ENCODE peak calls at places on chromosomes 12 and 14, in four cellular contexts. U, S, V and W are unnamed samples.

GRCh38 chr12:130764475-130765185 is 48.5 kb upstream of the RIMBP2 start:
- DNase-seq in U (peak; percentile 25), S (no peak), V (peak; percentile 50), W (no peak)

GRCh38 chr14:65079201-65079600 is 23.1 kb downstream of the MAX start:
- DNase-seq in U (no peak), S (no peak), V (no peak), W (no peak)

GRCh38 chr12:1356285-1356684 is 238.1 kb downstream of the FBXL14 start:
- DNase-seq in U (no peak), S (no peak), V (peak; percentile 37), W (no peak)

GRCh38 chr14:56133547-56133946 is 15.3 kb downstream of the PELI2 start:
- DNase-seq in U (peak; percentile 36), S (no peak), V (no peak), W (no peak)

GRCh38 chr12:110763578-110763977 is 20.9 kb upstream of the PPP1CC start:
- DNase-seq in U (no peak), S (no peak), V (no peak), W (no peak)

GRCh38 chr12:6067152-6067916 is 57.1 kb downstream of the VWF start:
- DNase-seq in U (no peak), S (no peak), V (peak; percentile 56), W (no peak)

GRCh38 chr14:51609251-51609986 is 42.3 kb upstream of the FRMD6 start:
- DNase-seq in U (no peak), S (no peak), V (peak; percentile 44), W (no peak)

GRCh38 chr14:50768220-50768619 is 62.7 kb downstream of the NIN start:
- DNase-seq in U (no peak), S (no peak), V (no peak), W (no peak)

GRCh38 chr12:13982010-13982409 is 608 bp upstream of the GRIN2B start:
- DNase-seq in U (no peak), S (no peak), V (no peak), W (no peak)

GRCh38 chr14:72882047-72882446 is 11.9 kb downstream of the DPF3 start:
- DNase-seq in U (no peak), S (no peak), V (no peak), W (no peak)

GRCh38 chr12:75483411-75483810 is 2.9 kb downstream of the GLIPR1 start:
- DNase-seq in U (no peak), S (no peak), V (no peak), W (no peak)

GRCh38 chr12:46516933-46517578 is 144.5 kb upstream of the SLC38A2 start:
- DNase-seq in U (peak; percentile 27), S (no peak), V (no peak), W (peak; percentile 16)

GRCh38 chr12:107760207-107760816 is 625 bp downstream of the PRDM4 start:
- DNase-seq in U (peak; percentile 8), S (peak; percentile 18), V (peak; percentile 51), W (no peak)

GRCh38 chr12:54416908-54417603 is 2.0 kb downstream of the ITGA5 start:
- DNase-seq in U (no peak), S (no peak), V (no peak), W (no peak)

GRCh38 chr12:68791897-68792481 is 16.0 kb upstream of the MDM2 start:
- DNase-seq in U (no peak), S (no peak), V (no peak), W (no peak)

GRCh38 chr12:99911076-99911475 is 73.7 kb downstream of the ANKS1B start:
- DNase-seq in U (peak; percentile 53), S (peak; percentile 37), V (peak; percentile 92), W (no peak)

GRCh38 chr14:75885829-75886228 is 96.0 kb downstream of the TGFB3 start:
- DNase-seq in U (peak; percentile 81), S (no peak), V (peak; percentile 79), W (no peak)

GRCh38 chr12:51934080-51934479 is 17.4 kb upstream of the ACVR1B start:
- DNase-seq in U (no peak), S (no peak), V (no peak), W (no peak)

GRCh38 chr12:121784460-121784859 is 9.0 kb downstream of the RHOF start:
- DNase-seq in U (peak; percentile 97), S (no peak), V (peak; percentile 98), W (no peak)

GRCh38 chr14:58626441-58626840 is 11.3 kb upstream of the DACT1 start:
- DNase-seq in U (peak; percentile 32), S (no peak), V (peak; percentile 80), W (no peak)

GRCh38 chr12:111157486-111157885 is 211.4 kb downstream of the PHETA1 start:
- DNase-seq in U (no peak), S (no peak), V (no peak), W (no peak)

GRCh38 chr12:54294152-54294913 is 6.5 kb downstream of the NFE2 start:
- DNase-seq in U (no peak), S (no peak), V (peak; percentile 47), W (peak; percentile 66)

GRCh38 chr12:2248901-2249381 is 196.2 kb downstream of the CACNA1C start:
- DNase-seq in U (no peak), S (no peak), V (peak; percentile 77), W (peak; percentile 55)

GRCh38 chr14:77076118-77076631 is 21.9 kb upstream of the CIPC start:
- DNase-seq in U (no peak), S (peak; percentile 55), V (no peak), W (no peak)

GRCh38 chr12:25713264-25713663 is 160.2 kb upstream of the LMNTD1 start:
- DNase-seq in U (no peak), S (no peak), V (no peak), W (no peak)

GRCh38 chr14:82270286-82270685 is 736.6 kb upstream of the SEL1L start:
- DNase-seq in U (no peak), S (no peak), V (no peak), W (no peak)

GRCh38 chr14:75411194-75411552 is 16.6 kb upstream of the JDP2 start:
- DNase-seq in U (no peak), S (no peak), V (no peak), W (no peak)

GRCh38 chr14:94796278-94796677 is 26.4 kb upstream of the GSC start:
- DNase-seq in U (no peak), S (no peak), V (no peak), W (no peak)

GRCh38 chr12:11812558-11813421 is 163.3 kb downstream of the ETV6 start:
- DNase-seq in U (no peak), S (no peak), V (no peak), W (peak; percentile 26)

GRCh38 chr12:75981773-75982564 is 49.6 kb downstream of the PHLDA1 start:
- DNase-seq in U (no peak), S (no peak), V (no peak), W (no peak)

GRCh38 chr12:131461096-131461495 is 249.8 kb upstream of the SFSWAP start:
- DNase-seq in U (no peak), S (no peak), V (no peak), W (no peak)

GRCh38 chr14:20434701-20435453 is 1.1 kb downstream of the KLHL33 start:
- DNase-seq in U (no peak), S (no peak), V (no peak), W (no peak)

GRCh38 chr14:32494566-32495434 is 165.7 kb downstream of the AKAP6 start:
- DNase-seq in U (no peak), S (no peak), V (no peak), W (no peak)

GRCh38 chr12:57216931-57217871 is 607 bp downstream of the NXPH4 start:
- DNase-seq in U (no peak), S (no peak), V (peak; percentile 42), W (no peak)

GRCh38 chr14:23464700-23465099 is 4.8 kb upstream of the NGDN start:
- DNase-seq in U (no peak), S (no peak), V (no peak), W (no peak)